ENCODE peak calls at places on chromosomes 13 and 19, in six cellular contexts. Z is hepatocyte, F is GM12864, V is heart left ventricle, Y is ovary, M is AG09319. U is an unnamed sample.
A peak's percentile ranks its signal among the peaks of the same experiment; 100 is the strongest.

GRCh38 chr19:29810504-29810871 is 1.3 kb upstream of the CCNE1 start:
- DNase-seq in Z (peak; percentile 47), F (no peak), V (peak; percentile 36), Y (peak; percentile 34), M (no peak), U (no peak)

GRCh38 chr13:97810152-97810551 is 143.3 kb upstream of the IPO5 start:
- DNase-seq in Z (peak; percentile 52), F (no peak), V (no peak), Y (no peak), M (no peak), U (no peak)

GRCh38 chr19:2477141-2477710 is 1.3 kb downstream of the GADD45B start:
- DNase-seq in Z (peak; percentile 69), F (no peak), V (peak; percentile 59), Y (no peak), M (no peak), U (no peak)

GRCh38 chr13:45718063-45718462 is 15.9 kb downstream of the CBY2 start:
- DNase-seq in Z (peak; percentile 25), F (no peak), V (no peak), Y (no peak), M (no peak), U (peak; percentile 69)

GRCh38 chr19:39054091-39054470 is 21.7 kb upstream of the FBXO27 start:
- DNase-seq in Z (no peak), F (no peak), V (no peak), Y (no peak), M (no peak), U (no peak)

GRCh38 chr19:5354403-5354802 is 13.8 kb upstream of the PTPRS start:
- DNase-seq in Z (no peak), F (no peak), V (no peak), Y (no peak), M (no peak), U (peak; percentile 46)

GRCh38 chr19:1901940-1902404 is 3.2 kb upstream of the ADAT3 start:
- DNase-seq in Z (no peak), F (no peak), V (no peak), Y (no peak), M (no peak), U (no peak)

GRCh38 chr19:33815410-33816340 is 19.0 kb downstream of the KCTD15 start:
- DNase-seq in Z (no peak), F (no peak), V (peak; percentile 22), Y (no peak), M (no peak), U (no peak)

GRCh38 chr13:50846861-50847475 is 3.5 kb upstream of the DLEU7 start:
- DNase-seq in Z (no peak), F (peak; percentile 27), V (no peak), Y (no peak), M (no peak), U (no peak)

DNA sequence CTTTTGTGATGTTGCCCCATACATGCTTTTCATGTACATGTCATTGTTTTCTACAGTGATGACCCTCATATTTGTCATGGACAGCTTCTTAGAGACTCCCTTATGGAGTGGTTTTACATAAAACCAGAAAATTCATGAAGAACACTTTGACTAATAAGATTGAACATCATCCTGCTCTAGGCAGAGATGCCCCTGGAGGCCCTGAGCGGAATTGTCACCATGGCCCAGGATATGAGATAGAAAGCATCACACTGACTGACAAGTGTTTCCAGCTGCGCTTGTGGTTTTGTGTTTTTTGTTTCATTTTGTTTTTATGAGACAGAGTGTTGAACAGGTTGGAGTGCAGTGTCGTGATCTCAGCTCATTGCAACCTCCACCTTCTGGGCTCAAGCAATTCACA is 22.2 kb downstream of the ZNF701 start:
- DNase-seq in Z (no peak), F (no peak), V (no peak), Y (no peak), M (no peak), U (no peak)
- TF ChIP-seq CTCF in Z (no peak), F (peak; percentile 6), V (no peak), Y (no peak), M (no peak), U (no peak)

GRCh38 chr19:51439021-51439465 is 19.2 kb downstream of the SIGLEC8 start:
- DNase-seq in Z (no peak), F (no peak), V (no peak), Y (no peak), M (no peak), U (peak; percentile 59)
- TF ChIP-seq CTCF in Z (peak; percentile 30), F (peak; percentile 70), V (peak; percentile 30), Y (no peak), M (peak; percentile 23), U (peak; percentile 47)

GRCh38 chr13:28532226-28533048 is 37.5 kb upstream of the FLT1 start:
- DNase-seq in Z (peak; percentile 35), F (no peak), V (peak; percentile 48), Y (no peak), M (no peak), U (peak; percentile 61)

GRCh38 chr13:28531195-28531955 is 36.4 kb upstream of the FLT1 start:
- DNase-seq in Z (peak; percentile 44), F (no peak), V (peak; percentile 82), Y (no peak), M (no peak), U (no peak)

GRCh38 chr13:28529836-28530235 is 34.9 kb upstream of the FLT1 start:
- DNase-seq in Z (no peak), F (no peak), V (no peak), Y (no peak), M (no peak), U (no peak)

GRCh38 chr13:28531956-28532225 is 37.0 kb upstream of the FLT1 start:
- DNase-seq in Z (no peak), F (no peak), V (no peak), Y (no peak), M (no peak), U (no peak)

DNA sequence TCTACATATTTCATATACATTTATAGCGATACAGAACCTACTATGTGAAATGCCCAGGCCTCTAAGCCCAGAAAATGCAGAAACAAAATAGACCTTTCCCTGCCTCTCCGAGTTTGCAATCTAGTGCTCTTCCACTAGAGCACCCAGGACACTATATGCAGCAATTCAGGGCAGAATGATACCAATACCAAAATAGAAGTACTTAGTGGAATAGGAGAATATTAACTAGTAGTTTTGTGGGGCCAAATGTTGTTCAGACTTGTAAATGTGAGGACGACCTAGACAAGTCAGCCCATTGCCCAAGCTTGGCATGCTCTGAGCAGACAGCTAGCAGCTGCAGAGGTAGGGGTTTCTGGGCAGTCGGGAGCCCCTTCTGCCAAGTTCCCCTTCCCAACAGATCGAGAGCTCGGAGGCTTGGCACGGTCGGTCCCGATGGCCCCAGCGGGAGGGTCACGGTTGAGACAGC is 35.8 kb upstream of the FLT1 start:
- DNase-seq in Z (no peak), F (no peak), V (no peak), Y (no peak), M (no peak), U (no peak)
- TF ChIP-seq CTCF in Z (peak; percentile 9), F (peak; percentile 13), V (no peak), Y (no peak), M (peak; percentile 23), U (no peak)

GRCh38 chr13:19085876-19086275 is 95.7 kb downstream of the TUBA3C start:
- DNase-seq in Z (no peak), F (no peak), V (no peak), Y (no peak), M (no peak), U (no peak)

GRCh38 chr13:19085258-19085657 is 96.4 kb downstream of the TUBA3C start:
- DNase-seq in Z (no peak), F (no peak), V (no peak), Y (no peak), M (no peak), U (no peak)

GRCh38 chr13:19088416-19088815 is 93.2 kb downstream of the TUBA3C start:
- DNase-seq in Z (no peak), F (no peak), V (no peak), Y (no peak), M (no peak), U (no peak)

GRCh38 chr13:19090495-19090894 is 91.1 kb downstream of the TUBA3C start:
- DNase-seq in Z (no peak), F (no peak), V (no peak), Y (no peak), M (no peak), U (no peak)

GRCh38 chr13:19089315-19089714 is 92.3 kb downstream of the TUBA3C start:
- DNase-seq in Z (no peak), F (no peak), V (no peak), Y (no peak), M (no peak), U (no peak)
- TF ChIP-seq CTCF in Z (no peak), F (no peak), V (peak; percentile 23), Y (no peak), M (no peak), U (no peak)

U was measured in GM20000.